ENCODE peak calls at places on chromosomes 2 and 18, in ten cellular contexts. V, U, F, T, P, J, I, B, Q and M are unnamed samples.

GRCh38 chr2:136135924-136136906 is 18.3 kb upstream of the CXCR4 start:
- DNase-seq in V (no peak), U (no peak), F (no peak), T (no peak), P (peak), J (no peak), I (no peak), B (no peak), Q (no peak), M (peak)

GRCh38 chr18:54358495-54358793 is 738 bp downstream of the C18orf54 start:
- DNase-seq in V (no peak), U (peak), F (no peak), T (no peak), P (no peak), J (no peak), I (no peak), B (no peak), Q (peak), M (no peak)

GRCh38 chr18:34158881-34159690 is 65.6 kb downstream of the NOL4 start:
- DNase-seq in V (no peak), U (peak), F (no peak), T (no peak), P (no peak), J (peak), I (peak), B (peak), Q (no peak), M (peak)

GRCh38 chr18:10490401-10491289 is 35.2 kb upstream of the NAPG start:
- DNase-seq in V (no peak), U (no peak), F (no peak), T (peak), P (peak), J (peak), I (peak), B (no peak), Q (peak), M (peak)

GRCh38 chr2:150916997-150917396 is 344.7 kb downstream of the RBM43 start:
- DNase-seq in V (no peak), U (peak), F (no peak), T (no peak), P (no peak), J (no peak), I (no peak), B (no peak), Q (no peak), M (no peak)

GRCh38 chr2:201882353-201883095 is 76.2 kb downstream of the CDK15 start:
- DNase-seq in V (no peak), U (peak), F (no peak), T (no peak), P (no peak), J (peak), I (no peak), B (peak), Q (no peak), M (peak)

GRCh38 chr2:3603536-3604206 is 8.8 kb downstream of the COLEC11 start:
- DNase-seq in V (no peak), U (no peak), F (no peak), T (no peak), P (no peak), J (no peak), I (no peak), B (no peak), Q (no peak), M (no peak)

GRCh38 chr18:35688757-35689156 is 107.2 kb downstream of the GALNT1 start:
- DNase-seq in V (no peak), U (no peak), F (no peak), T (peak), P (no peak), J (no peak), I (no peak), B (no peak), Q (peak), M (peak)

GRCh38 chr18:614980-615607 is 18.3 kb downstream of the CLUL1 start:
- DNase-seq in V (no peak), U (peak), F (no peak), T (no peak), P (no peak), J (no peak), I (no peak), B (no peak), Q (no peak), M (no peak)

GRCh38 chr2:216918088-216918680 is 58.3 kb upstream of the TNP1 start:
- DNase-seq in V (peak), U (peak), F (peak), T (no peak), P (no peak), J (no peak), I (no peak), B (no peak), Q (no peak), M (no peak)

GRCh38 chr2:98935111-98935770 is 784 bp downstream of the CRACDL start:
- DNase-seq in V (no peak), U (peak), F (no peak), T (no peak), P (no peak), J (no peak), I (no peak), B (no peak), Q (no peak), M (no peak)

GRCh38 chr2:46170611-46171385 is 126.4 kb upstream of the EPAS1 start:
- DNase-seq in V (no peak), U (peak), F (no peak), T (no peak), P (no peak), J (no peak), I (no peak), B (no peak), Q (no peak), M (no peak)

GRCh38 chr18:38611036-38611964 is 1045.7 kb upstream of the CELF4 start:
- DNase-seq in V (no peak), U (no peak), F (no peak), T (peak), P (no peak), J (no peak), I (no peak), B (no peak), Q (no peak), M (peak)

GRCh38 chr18:72727038-72727690 is 140.6 kb downstream of the NETO1 start:
- DNase-seq in V (no peak), U (no peak), F (no peak), T (no peak), P (no peak), J (no peak), I (no peak), B (no peak), Q (no peak), M (no peak)

GRCh38 chr2:233247744-233248143 is 3.7 kb upstream of the ATG16L1 start:
- DNase-seq in V (no peak), U (peak), F (no peak), T (no peak), P (peak), J (no peak), I (no peak), B (no peak), Q (no peak), M (peak)

GRCh38 chr18:56085561-56085960 is 497.6 kb upstream of the TCF4 start:
- DNase-seq in V (peak), U (peak), F (peak), T (no peak), P (no peak), J (no peak), I (no peak), B (no peak), Q (no peak), M (no peak)

GRCh38 chr2:189982777-189983394 is 79.6 kb downstream of the MSTN start:
- DNase-seq in V (no peak), U (peak), F (no peak), T (no peak), P (no peak), J (no peak), I (no peak), B (no peak), Q (peak), M (peak)

GRCh38 chr2:240913810-240914644 is 7.9 kb downstream of the CROCC2 start:
- DNase-seq in V (no peak), U (peak), F (no peak), T (no peak), P (peak), J (peak), I (peak), B (peak), Q (peak), M (peak)

GRCh38 chr2:231189571-231190495 is 8.6 kb upstream of the ARMC9 start:
- DNase-seq in V (no peak), U (peak), F (no peak), T (no peak), P (no peak), J (no peak), I (peak), B (peak), Q (no peak), M (no peak)

GRCh38 chr18:61579581-61579980 is 246.4 kb downstream of the CDH20 start:
- DNase-seq in V (no peak), U (no peak), F (no peak), T (no peak), P (no peak), J (no peak), I (no peak), B (no peak), Q (no peak), M (no peak)

GRCh38 chr18:70457223-70457622 is 168.4 kb downstream of the SOCS6 start:
- DNase-seq in V (no peak), U (no peak), F (no peak), T (no peak), P (no peak), J (no peak), I (no peak), B (no peak), Q (no peak), M (no peak)

GRCh38 chr2:161306919-161307318 is 1.3 kb upstream of the PSMD14 start:
- DNase-seq in V (no peak), U (no peak), F (no peak), T (no peak), P (no peak), J (no peak), I (no peak), B (no peak), Q (no peak), M (no peak)

GRCh38 chr18:55764382-55764781 is 176.4 kb upstream of the TCF4 start:
- DNase-seq in V (no peak), U (no peak), F (no peak), T (no peak), P (no peak), J (no peak), I (no peak), B (no peak), Q (no peak), M (no peak)

GRCh38 chr2:19651466-19651865 is 250.3 kb downstream of the TTC32 start:
- DNase-seq in V (no peak), U (peak), F (no peak), T (no peak), P (no peak), J (no peak), I (no peak), B (no peak), Q (no peak), M (no peak)

GRCh38 chr2:234497592-234498023 is 727 bp upstream of the ARL4C start:
- DNase-seq in V (no peak), U (no peak), F (no peak), T (no peak), P (no peak), J (no peak), I (peak), B (no peak), Q (no peak), M (no peak)

GRCh38 chr2:21431078-21431477 is 307.3 kb downstream of the TDRD15 start:
- DNase-seq in V (no peak), U (no peak), F (no peak), T (no peak), P (no peak), J (no peak), I (no peak), B (no peak), Q (no peak), M (no peak)

GRCh38 chr2:199439094-199439493 is 18.6 kb downstream of the SATB2 start:
- DNase-seq in V (no peak), U (no peak), F (no peak), T (no peak), P (no peak), J (no peak), I (no peak), B (no peak), Q (peak), M (no peak)

GRCh38 chr2:205775091-205775876 is 93.0 kb downstream of the NRP2 start:
- DNase-seq in V (no peak), U (no peak), F (no peak), T (no peak), P (no peak), J (no peak), I (no peak), B (no peak), Q (no peak), M (peak)

GRCh38 chr2:111102216-111102615 is 18.5 kb upstream of the BCL2L11 start:
- DNase-seq in V (no peak), U (no peak), F (no peak), T (no peak), P (no peak), J (no peak), I (no peak), B (no peak), Q (no peak), M (no peak)

GRCh38 chr18:36349552-36349951 is 52.0 kb downstream of the FHOD3 start:
- DNase-seq in V (no peak), U (peak), F (no peak), T (no peak), P (no peak), J (no peak), I (no peak), B (no peak), Q (no peak), M (no peak)

GRCh38 chr2:184067502-184067901 is 530.8 kb upstream of the ZNF804A start:
- DNase-seq in V (no peak), U (no peak), F (no peak), T (no peak), P (no peak), J (no peak), I (no peak), B (no peak), Q (no peak), M (no peak)

GRCh38 chr2:173962583-173963110 is 2.5 kb downstream of the SP3 start:
- DNase-seq in V (no peak), U (no peak), F (no peak), T (no peak), P (no peak), J (no peak), I (no peak), B (no peak), Q (peak), M (no peak)

GRCh38 chr2:185567940-185568339 is 170.7 kb upstream of the FSIP2 start:
- DNase-seq in V (no peak), U (no peak), F (no peak), T (no peak), P (no peak), J (no peak), I (no peak), B (no peak), Q (no peak), M (peak)

GRCh38 chr2:72026819-72027425 is 120.7 kb downstream of the CYP26B1 start:
- DNase-seq in V (no peak), U (no peak), F (no peak), T (no peak), P (peak), J (no peak), I (no peak), B (no peak), Q (no peak), M (no peak)

DNA sequence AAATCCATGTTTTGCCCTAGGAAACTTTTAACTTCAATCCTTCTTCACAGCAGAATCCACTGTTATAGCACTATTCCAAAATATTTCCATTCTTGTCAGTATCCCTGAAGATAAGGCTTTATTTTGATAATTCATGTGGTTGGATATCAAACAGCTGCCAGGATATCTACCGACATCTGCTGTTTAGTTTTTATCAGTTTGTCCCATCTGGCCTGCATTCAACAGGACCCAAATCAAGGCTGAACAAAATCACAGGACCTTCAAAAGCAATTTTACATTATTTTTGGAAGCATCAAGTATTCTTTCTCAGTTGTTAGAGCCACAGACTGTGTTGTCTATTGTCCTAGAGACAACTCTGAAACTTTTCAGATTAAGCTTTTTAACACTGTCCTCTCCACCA is 429.0 kb upstream of the PIK3C3 start:
- DNase-seq in V (no peak), U (no peak), F (no peak), T (no peak), P (no peak), J (no peak), I (no peak), B (no peak), Q (no peak), M (no peak)
- H3K4me3 ChIP-seq in V (no peak), U (no peak), F (no peak), T (no peak), P (no peak), J (no peak), I (no peak), B (no peak), Q (no peak), M (no peak)

DNA sequence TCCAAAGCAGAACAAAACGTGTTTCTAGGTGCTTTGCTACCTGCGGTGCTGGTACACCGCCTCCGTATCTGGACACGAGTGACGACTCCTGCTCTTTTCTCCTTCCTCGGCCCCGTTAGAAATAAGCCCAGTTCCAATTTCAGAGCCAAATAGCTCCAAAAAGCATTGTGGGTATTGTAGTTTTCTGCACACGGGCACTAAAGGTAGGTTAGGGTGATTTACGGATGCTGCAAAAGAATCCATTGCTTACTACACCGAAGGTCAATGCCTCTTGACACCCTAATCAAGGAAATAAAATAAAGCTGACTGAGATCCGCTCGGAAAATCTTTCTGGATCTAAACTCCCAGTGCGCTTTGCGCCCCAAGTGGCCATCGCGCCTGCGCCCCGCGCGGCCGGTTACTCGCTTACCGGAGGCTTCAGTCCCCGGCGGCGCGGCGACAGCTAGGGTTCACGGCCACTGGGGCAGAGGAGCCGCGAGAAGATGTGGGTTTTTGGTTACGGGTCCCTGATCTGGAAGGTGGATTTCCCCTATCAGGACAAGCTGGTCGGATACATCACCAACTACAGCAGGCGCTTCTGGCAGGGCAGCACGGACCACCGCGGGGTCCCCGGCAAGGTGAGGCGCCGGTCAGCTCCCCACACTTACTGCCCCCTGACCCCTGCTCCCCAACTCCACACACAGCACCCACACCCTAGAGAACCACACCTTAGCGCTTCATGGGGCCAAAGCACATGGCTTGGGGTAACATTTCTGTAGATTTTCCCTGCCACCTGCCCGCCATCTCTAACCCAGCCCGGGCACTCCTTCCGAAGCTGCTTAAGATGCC is at the start of gene CHAC2:
- DNase-seq in V (no peak), U (peak), F (peak), T (peak), P (peak), J (peak), I (peak), B (peak), Q (peak), M (peak)
- TF ChIP-seq CTCF in V (peak), U (peak), F (peak), T (peak), P (peak), J (peak), I (peak), B (peak), Q (peak), M (peak)

DNA sequence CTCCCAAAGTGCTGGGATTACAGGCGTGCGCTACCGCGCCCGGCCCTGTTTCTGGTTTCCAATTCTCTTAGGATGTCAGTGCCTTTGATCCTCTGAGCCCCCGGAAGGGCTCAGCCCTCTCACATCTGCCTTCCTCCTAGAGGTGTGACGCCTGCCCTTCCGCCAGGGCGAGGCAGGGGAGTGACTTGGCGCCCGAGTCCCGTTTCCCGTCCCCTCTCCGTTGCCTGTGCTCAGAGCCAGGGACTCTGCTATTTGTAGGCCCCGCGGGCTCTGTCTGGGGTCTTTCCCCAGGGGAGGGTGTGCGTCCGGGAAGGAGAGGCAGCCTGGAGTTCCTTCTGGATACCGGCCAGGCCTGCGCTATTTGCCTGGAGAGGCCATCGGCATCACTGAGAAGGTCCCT is 103.8 kb upstream of the TAF1B start:
- DNase-seq in V (no peak), U (peak), F (no peak), T (no peak), P (peak), J (peak), I (peak), B (peak), Q (no peak), M (peak)
- H3K4me3 ChIP-seq in V (no peak), U (no peak), F (peak), T (no peak), P (peak), J (peak), I (no peak), B (peak), Q (no peak), M (peak)

DNA sequence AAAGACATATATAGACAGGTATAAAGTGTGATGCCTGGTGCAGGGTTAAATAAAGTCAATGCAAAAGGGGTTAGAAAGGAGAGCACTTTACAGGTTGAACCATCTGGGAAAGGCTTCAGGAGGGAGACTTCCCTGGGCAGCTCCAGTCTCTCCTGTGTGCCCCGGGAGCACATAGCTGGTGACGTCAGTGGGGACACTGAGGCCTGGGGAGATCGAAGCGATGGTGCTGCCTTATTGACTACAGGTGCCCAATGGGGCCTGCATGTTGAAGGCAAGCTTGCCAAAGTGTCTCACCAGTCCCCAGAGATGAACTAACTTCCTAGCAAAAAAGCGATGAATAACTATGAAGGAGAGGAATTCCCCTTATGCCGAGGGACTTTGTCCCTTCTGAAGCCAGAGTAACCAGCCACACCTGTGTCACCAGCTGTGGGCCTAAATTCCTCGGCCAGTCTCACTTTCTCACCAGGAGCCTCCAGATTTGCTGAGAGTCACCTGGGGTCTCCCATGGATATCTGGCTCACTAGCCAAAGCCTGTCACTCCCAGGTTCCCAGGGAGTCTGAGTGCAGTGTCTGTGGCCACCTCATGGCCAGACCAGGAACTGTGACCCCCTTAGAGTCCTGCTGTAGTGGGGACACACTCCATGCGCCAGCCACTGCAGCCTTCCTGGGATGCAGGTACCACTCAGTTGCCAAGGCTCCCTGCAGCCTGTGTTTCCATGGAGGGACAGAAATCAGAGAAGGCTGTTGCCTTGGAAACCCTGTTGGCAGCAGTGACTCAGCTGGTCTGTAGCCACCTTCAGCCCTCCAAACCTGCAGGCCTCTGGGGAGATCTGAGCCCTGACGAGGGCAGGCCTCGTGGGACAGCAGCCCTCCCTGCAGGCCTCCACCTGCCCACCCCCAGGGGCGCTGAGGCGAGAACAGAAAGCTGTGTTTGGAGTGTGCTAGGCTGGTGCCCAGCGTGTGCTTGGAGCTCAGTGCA is 128.7 kb downstream of the CTIF start:
- DNase-seq in V (no peak), U (peak), F (no peak), T (no peak), P (no peak), J (no peak), I (no peak), B (no peak), Q (peak), M (no peak)
- TF ChIP-seq CTCF in V (peak), U (peak), F (peak), T (peak), P (no peak), J (no peak), I (no peak), B (no peak), Q (peak), M (peak)